ENCODE peak calls at places on chromosomes 11 and 22, in five cellular contexts. One of them, this sample, is unnamed.

GRCh38 chr11:135002236-135002635 is 590.2 kb upstream of the B3GAT1 start:
- DNase-seq in CD8-positive, alpha-beta T cell: no peak
- DNase-seq in Calu3: no peak
- DNase-seq in kidney: no peak
- DNase-seq in heart right ventricle: no peak
- DNase-seq in this sample: no peak

GRCh38 chr11:110856993-110857812 is 145.0 kb upstream of the ARHGAP20 start:
- DNase-seq in Calu3: no peak
- DNase-seq in heart right ventricle: no peak
- DNase-seq in CD8-positive, alpha-beta T cell: no peak
- DNase-seq in kidney: no peak
- DNase-seq in this sample: no peak

GRCh38 chr22:46064966-46065666 is 85.2 kb upstream of the PPARA start:
- DNase-seq in heart right ventricle: no peak
- DNase-seq in kidney: no peak
- DNase-seq in CD8-positive, alpha-beta T cell: no peak
- DNase-seq in Calu3: no peak
- DNase-seq in this sample: peak; percentile 12

GRCh38 chr22:44085743-44086741 is 61.9 kb downstream of the PARVB start:
- DNase-seq in kidney: no peak
- DNase-seq in heart right ventricle: peak; percentile 86
- DNase-seq in Calu3: peak; percentile 66
- DNase-seq in CD8-positive, alpha-beta T cell: no peak
- DNase-seq in this sample: peak; percentile 72

GRCh38 chr11:130858215-130858614 is 58.1 kb downstream of the SNX19 start:
- DNase-seq in Calu3: no peak
- DNase-seq in heart right ventricle: no peak
- DNase-seq in CD8-positive, alpha-beta T cell: no peak
- DNase-seq in kidney: no peak
- DNase-seq in this sample: no peak

GRCh38 chr11:36273110-36273509 is 16.1 kb downstream of the COMMD9 start:
- DNase-seq in kidney: no peak
- DNase-seq in heart right ventricle: no peak
- DNase-seq in CD8-positive, alpha-beta T cell: no peak
- DNase-seq in Calu3: no peak
- DNase-seq in this sample: no peak

GRCh38 chr11:119567667-119568582 is 145.0 kb upstream of the THY1 start:
- DNase-seq in kidney: no peak
- DNase-seq in Calu3: no peak
- DNase-seq in heart right ventricle: peak; percentile 40
- DNase-seq in CD8-positive, alpha-beta T cell: no peak
- DNase-seq in this sample: no peak

GRCh38 chr11:128375941-128376340 is 211.4 kb downstream of the ETS1 start:
- DNase-seq in Calu3: no peak
- DNase-seq in CD8-positive, alpha-beta T cell: no peak
- DNase-seq in kidney: no peak
- DNase-seq in heart right ventricle: no peak
- DNase-seq in this sample: no peak

GRCh38 chr22:20867179-20868099 is 8.6 kb downstream of the SNAP29 start:
- DNase-seq in Calu3: peak; percentile 10
- DNase-seq in heart right ventricle: peak; percentile 73
- DNase-seq in CD8-positive, alpha-beta T cell: no peak
- DNase-seq in kidney: peak; percentile 76
- DNase-seq in this sample: peak; percentile 51

GRCh38 chr11:113728814-113729213 is 22.7 kb upstream of the TMPRSS5 start:
- DNase-seq in CD8-positive, alpha-beta T cell: no peak
- DNase-seq in heart right ventricle: no peak
- DNase-seq in kidney: no peak
- DNase-seq in Calu3: no peak
- DNase-seq in this sample: no peak

GRCh38 chr22:23207786-23208325 is 27.5 kb downstream of the BCR start:
- DNase-seq in kidney: peak; percentile 49
- DNase-seq in CD8-positive, alpha-beta T cell: no peak
- DNase-seq in Calu3: no peak
- DNase-seq in heart right ventricle: no peak
- DNase-seq in this sample: no peak

GRCh38 chr22:33918676-33919590 is 1.3 kb downstream of the LARGE1 start:
- DNase-seq in CD8-positive, alpha-beta T cell: no peak
- DNase-seq in Calu3: no peak
- DNase-seq in kidney: no peak
- DNase-seq in heart right ventricle: no peak
- DNase-seq in this sample: no peak

GRCh38 chr11:28878025-28878424 is 769.8 kb downstream of the METTL15 start:
- DNase-seq in kidney: no peak
- DNase-seq in Calu3: no peak
- DNase-seq in CD8-positive, alpha-beta T cell: no peak
- DNase-seq in heart right ventricle: no peak
- DNase-seq in this sample: no peak

GRCh38 chr11:15038963-15039362 is 34.4 kb upstream of the CALCB start:
- DNase-seq in CD8-positive, alpha-beta T cell: no peak
- DNase-seq in kidney: no peak
- DNase-seq in heart right ventricle: no peak
- DNase-seq in Calu3: no peak
- DNase-seq in this sample: no peak

GRCh38 chr11:114075891-114076441 is 16.5 kb downstream of the ZBTB16 start:
- DNase-seq in kidney: no peak
- DNase-seq in heart right ventricle: peak; percentile 71
- DNase-seq in Calu3: peak; percentile 26
- DNase-seq in CD8-positive, alpha-beta T cell: peak; percentile 46
- DNase-seq in this sample: no peak

GRCh38 chr11:118342503-118343161 is at the start of gene CD3D:
- DNase-seq in kidney: no peak
- DNase-seq in CD8-positive, alpha-beta T cell: peak; percentile 74
- DNase-seq in Calu3: no peak
- DNase-seq in heart right ventricle: no peak
- DNase-seq in this sample: no peak

GRCh38 chr11:21811572-21811971 is 381.3 kb upstream of the ANO5 start:
- DNase-seq in Calu3: no peak
- DNase-seq in heart right ventricle: no peak
- DNase-seq in kidney: no peak
- DNase-seq in CD8-positive, alpha-beta T cell: no peak
- DNase-seq in this sample: no peak

GRCh38 chr11:8658210-8658968 is 24.1 kb downstream of the TRIM66 start:
- DNase-seq in CD8-positive, alpha-beta T cell: no peak
- DNase-seq in Calu3: no peak
- DNase-seq in heart right ventricle: peak; percentile 11
- DNase-seq in kidney: no peak
- DNase-seq in this sample: no peak

GRCh38 chr22:50326959-50327710 is at the start of gene DENND6B:
- DNase-seq in Calu3: peak; percentile 86
- DNase-seq in CD8-positive, alpha-beta T cell: peak; percentile 69
- DNase-seq in kidney: peak; percentile 93
- DNase-seq in heart right ventricle: peak; percentile 73
- DNase-seq in this sample: peak; percentile 83

GRCh38 chr22:41757507-41757906 is 43.0 kb upstream of the CCDC134 start:
- DNase-seq in Calu3: no peak
- DNase-seq in kidney: no peak
- DNase-seq in heart right ventricle: no peak
- DNase-seq in CD8-positive, alpha-beta T cell: no peak
- DNase-seq in this sample: no peak

GRCh38 chr22:17951315-17951714 is 73.0 kb downstream of the MICAL3 start:
- DNase-seq in heart right ventricle: no peak
- DNase-seq in kidney: no peak
- DNase-seq in CD8-positive, alpha-beta T cell: no peak
- DNase-seq in Calu3: no peak
- DNase-seq in this sample: no peak

GRCh38 chr11:14029415-14029814 is 66.9 kb downstream of the SPON1 start:
- DNase-seq in heart right ventricle: no peak
- DNase-seq in Calu3: no peak
- DNase-seq in CD8-positive, alpha-beta T cell: no peak
- DNase-seq in kidney: no peak
- DNase-seq in this sample: no peak

DNA sequence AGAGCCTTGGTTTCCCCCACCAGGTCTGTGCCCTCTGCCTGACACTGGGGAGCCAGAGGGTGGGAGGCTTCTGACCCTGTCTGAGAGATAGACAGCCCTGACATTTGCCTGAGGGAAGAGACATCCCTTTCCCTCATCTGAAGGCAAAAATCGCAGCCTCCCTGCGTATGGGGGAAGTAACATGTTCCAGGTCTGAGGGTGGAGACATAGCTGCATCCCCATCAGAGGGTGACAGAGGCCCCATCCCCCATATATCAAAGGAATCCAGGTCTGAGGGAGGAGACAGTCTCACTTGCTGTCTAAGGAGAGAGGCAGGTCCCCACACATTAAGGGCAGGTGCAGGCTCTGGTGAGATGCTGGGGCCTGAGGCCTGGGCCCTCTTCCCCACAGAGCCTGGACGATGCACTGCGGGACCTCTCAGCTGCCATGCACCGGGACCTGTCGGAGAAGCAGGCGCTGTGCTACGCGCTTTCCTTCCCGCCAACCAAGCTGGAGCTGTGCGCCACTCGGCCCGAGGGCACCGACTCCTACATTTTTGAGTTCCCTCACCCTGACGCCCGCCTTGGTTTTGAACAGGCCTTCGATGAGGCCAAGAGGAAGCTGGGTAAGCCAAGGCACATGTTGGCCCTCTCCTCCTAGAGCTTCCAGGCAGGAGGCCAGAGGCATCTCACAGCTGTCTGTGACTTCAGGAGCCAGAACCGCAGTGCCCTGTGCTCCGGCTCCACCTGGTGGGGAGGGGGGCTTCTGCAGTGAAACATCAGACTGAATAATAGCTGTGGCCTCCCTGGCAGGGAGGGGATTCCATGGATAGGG is 16.1 kb upstream of the RELT start:
- DNase-seq in CD8-positive, alpha-beta T cell: peak; percentile 40
- DNase-seq in heart right ventricle: no peak
- DNase-seq in kidney: no peak
- DNase-seq in Calu3: peak; percentile 54
- DNase-seq in this sample: no peak
- TF ChIP-seq CTCF in CD8-positive, alpha-beta T cell: peak; percentile 44
- TF ChIP-seq CTCF in heart right ventricle: no peak
- TF ChIP-seq CTCF in kidney: no peak
- TF ChIP-seq CTCF in Calu3: peak; percentile 69
- TF ChIP-seq CTCF in this sample: no peak

DNA sequence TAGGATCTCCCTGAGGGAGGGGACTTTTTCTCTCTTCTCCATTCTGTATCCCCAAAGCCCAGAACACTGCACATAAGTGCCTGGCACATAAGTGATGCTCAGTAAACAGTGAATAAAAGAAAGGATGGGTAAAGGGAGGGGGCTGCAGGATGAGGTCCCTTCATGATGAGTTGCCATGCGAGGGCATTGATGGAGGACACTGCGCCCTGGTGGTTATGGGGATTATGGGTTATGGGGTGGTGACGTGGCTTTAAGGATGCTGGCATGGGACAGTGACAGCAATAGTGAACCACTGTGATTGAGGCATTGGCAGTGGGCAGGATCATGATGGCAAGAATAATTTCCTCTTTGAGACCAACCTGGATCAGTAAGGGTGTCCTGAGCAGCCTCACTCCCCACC is 43.9 kb upstream of the LRRC32 start:
- DNase-seq in CD8-positive, alpha-beta T cell: no peak
- DNase-seq in Calu3: no peak
- DNase-seq in kidney: no peak
- DNase-seq in heart right ventricle: no peak
- DNase-seq in this sample: no peak
- TF ChIP-seq CTCF in CD8-positive, alpha-beta T cell: no peak
- TF ChIP-seq CTCF in Calu3: no peak
- TF ChIP-seq CTCF in kidney: no peak
- TF ChIP-seq CTCF in heart right ventricle: no peak
- TF ChIP-seq CTCF in this sample: no peak

DNA sequence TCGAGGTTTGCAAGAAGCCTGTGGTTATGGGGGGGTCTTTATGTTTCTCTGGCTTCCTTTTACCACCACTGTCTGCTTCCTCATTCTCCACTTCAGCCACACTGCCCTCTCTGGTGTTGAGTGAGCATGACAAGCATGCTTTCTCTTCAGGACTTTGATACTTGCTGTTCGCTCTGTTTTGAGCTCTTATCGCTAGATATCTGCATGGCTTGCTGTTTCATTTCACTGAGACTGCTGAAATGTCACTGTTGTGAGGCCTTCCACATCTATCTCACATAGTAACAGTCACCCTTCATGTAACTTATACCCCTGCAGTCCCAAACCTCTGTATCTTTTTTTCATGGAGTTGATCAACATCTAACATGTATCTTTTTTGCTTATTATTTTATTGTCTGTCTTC is 59.8 kb downstream of the TMEM135 start:
- DNase-seq in heart right ventricle: peak; percentile 28
- DNase-seq in Calu3: peak; percentile 40
- DNase-seq in CD8-positive, alpha-beta T cell: peak; percentile 19
- DNase-seq in kidney: no peak
- DNase-seq in this sample: peak; percentile 59
- TF ChIP-seq CTCF in heart right ventricle: peak; percentile 44
- TF ChIP-seq CTCF in Calu3: peak; percentile 39
- TF ChIP-seq CTCF in CD8-positive, alpha-beta T cell: peak; percentile 62
- TF ChIP-seq CTCF in kidney: peak; percentile 68
- TF ChIP-seq CTCF in this sample: peak; percentile 62

GRCh38 chr11:60711316-60711715 is 11.9 kb downstream of the MS4A8 start:
- DNase-seq in heart right ventricle: no peak
- DNase-seq in CD8-positive, alpha-beta T cell: no peak
- DNase-seq in kidney: no peak
- DNase-seq in Calu3: no peak
- DNase-seq in this sample: no peak

GRCh38 chr11:60705895-60706294 is 6.5 kb downstream of the MS4A8 start:
- DNase-seq in Calu3: no peak
- DNase-seq in CD8-positive, alpha-beta T cell: no peak
- DNase-seq in heart right ventricle: no peak
- DNase-seq in kidney: no peak
- DNase-seq in this sample: no peak

GRCh38 chr11:60706931-60707330 is 7.5 kb downstream of the MS4A8 start:
- DNase-seq in CD8-positive, alpha-beta T cell: no peak
- DNase-seq in heart right ventricle: no peak
- DNase-seq in kidney: no peak
- DNase-seq in Calu3: no peak
- DNase-seq in this sample: no peak

DNA sequence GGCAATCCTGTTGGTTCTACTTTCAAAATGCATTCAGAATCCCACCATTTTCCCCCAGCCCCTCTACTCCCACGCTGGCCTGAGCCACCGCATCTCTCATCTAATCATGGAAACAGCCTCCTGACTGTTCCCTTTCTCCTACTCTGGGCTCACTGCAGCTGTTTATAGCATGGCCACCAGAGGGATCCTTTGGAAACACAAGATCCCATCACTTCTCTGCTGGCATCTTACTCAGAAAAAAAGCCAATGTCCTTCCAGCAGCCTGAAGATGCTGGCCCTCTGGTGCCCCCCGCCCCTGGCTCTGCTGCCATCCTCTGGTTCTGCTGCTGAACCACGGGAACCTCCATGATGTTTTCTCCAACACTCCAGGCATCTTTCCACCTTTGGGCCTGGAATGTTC is 11.1 kb downstream of the MS4A8 start:
- DNase-seq in kidney: no peak
- DNase-seq in heart right ventricle: no peak
- DNase-seq in Calu3: no peak
- DNase-seq in CD8-positive, alpha-beta T cell: no peak
- DNase-seq in this sample: no peak
- TF ChIP-seq CTCF in kidney: no peak
- TF ChIP-seq CTCF in heart right ventricle: no peak
- TF ChIP-seq CTCF in Calu3: no peak
- TF ChIP-seq CTCF in CD8-positive, alpha-beta T cell: no peak
- TF ChIP-seq CTCF in this sample: peak; percentile 31

GRCh38 chr11:57370251-57370650 is 10.7 kb downstream of the PRG3 start:
- DNase-seq in Calu3: no peak
- DNase-seq in heart right ventricle: no peak
- DNase-seq in kidney: no peak
- DNase-seq in CD8-positive, alpha-beta T cell: no peak
- DNase-seq in this sample: no peak
- TF ChIP-seq CTCF in Calu3: no peak
- TF ChIP-seq CTCF in heart right ventricle: no peak
- TF ChIP-seq CTCF in kidney: no peak
- TF ChIP-seq CTCF in CD8-positive, alpha-beta T cell: no peak
- TF ChIP-seq CTCF in this sample: no peak

GRCh38 chr11:944711-945470 is 19.2 kb downstream of the AP2A2 start:
- DNase-seq in Calu3: no peak
- DNase-seq in heart right ventricle: no peak
- DNase-seq in kidney: no peak
- DNase-seq in CD8-positive, alpha-beta T cell: no peak
- DNase-seq in this sample: no peak
- TF ChIP-seq CTCF in Calu3: no peak
- TF ChIP-seq CTCF in heart right ventricle: no peak
- TF ChIP-seq CTCF in kidney: no peak
- TF ChIP-seq CTCF in CD8-positive, alpha-beta T cell: no peak
- TF ChIP-seq CTCF in this sample: no peak

This sample was measured in transverse colon.